ENCODE peak calls at places on chromosomes 4 and X, in ten cellular contexts. B, L, I, Y, Q, K, F, O, U and A are unnamed samples.

GRCh38 chr4:122661176-122661575 is 40.3 kb upstream of the IL21 start:
- DNase-seq in B (no peak), L (no peak), I (no peak), Y (no peak), Q (no peak), K (no peak), F (no peak), O (no peak), U (no peak), A (no peak)

GRCh38 chr4:52780627-52781354 is 29.6 kb upstream of the ERVMER34-1 start:
- DNase-seq in B (no peak), L (peak), I (no peak), Y (no peak), Q (no peak), K (peak), F (no peak), O (peak), U (no peak), A (no peak)

GRCh38 chr4:67762091-67762490 is 7.9 kb upstream of the GNRHR start:
- DNase-seq in B (no peak), L (no peak), I (peak), Y (no peak), Q (no peak), K (no peak), F (no peak), O (no peak), U (no peak), A (no peak)

GRCh38 chrX:10414872-10415703 is 205.3 kb downstream of the MID1 start:
- DNase-seq in B (no peak), L (no peak), I (no peak), Y (no peak), Q (no peak), K (no peak), F (no peak), O (no peak), U (no peak), A (no peak)

GRCh38 chrX:4485917-4486316 is 772.5 kb upstream of the PRKX start:
- DNase-seq in B (no peak), L (no peak), I (no peak), Y (no peak), Q (no peak), K (no peak), F (no peak), O (no peak), U (no peak), A (no peak)

GRCh38 chrX:22237479-22237878 is 35.2 kb upstream of the CBLL2 start:
- DNase-seq in B (no peak), L (no peak), I (no peak), Y (no peak), Q (no peak), K (no peak), F (no peak), O (no peak), U (no peak), A (no peak)

GRCh38 chrX:9503261-9503660 is 38.4 kb downstream of the TBL1X start:
- DNase-seq in B (no peak), L (no peak), I (no peak), Y (no peak), Q (no peak), K (no peak), F (no peak), O (no peak), U (no peak), A (no peak)

GRCh38 chrX:149830192-149830873 is 48.6 kb downstream of the MAGEA9 start:
- DNase-seq in B (no peak), L (no peak), I (peak), Y (no peak), Q (no peak), K (no peak), F (no peak), O (no peak), U (no peak), A (no peak)

GRCh38 chr4:119489305-119489704 is 139.3 kb downstream of the PDE5A start:
- DNase-seq in B (no peak), L (no peak), I (no peak), Y (no peak), Q (no peak), K (no peak), F (no peak), O (no peak), U (no peak), A (no peak)

GRCh38 chrX:41739871-41740270 is 15.9 kb downstream of the GPR82 start:
- DNase-seq in B (no peak), L (no peak), I (no peak), Y (no peak), Q (no peak), K (no peak), F (no peak), O (no peak), U (no peak), A (no peak)

GRCh38 chr4:109432676-109433075 is 939 bp upstream of the SEC24B start:
- DNase-seq in B (no peak), L (no peak), I (no peak), Y (no peak), Q (no peak), K (peak), F (no peak), O (peak), U (no peak), A (peak)

GRCh38 chrX:124501566-124501965 is 155.2 kb downstream of the SH2D1A start:
- DNase-seq in B (no peak), L (no peak), I (no peak), Y (no peak), Q (no peak), K (no peak), F (no peak), O (no peak), U (no peak), A (no peak)

GRCh38 chr4:42454755-42455154 is 57.5 kb downstream of the SHISA3 start:
- DNase-seq in B (no peak), L (no peak), I (no peak), Y (no peak), Q (no peak), K (no peak), F (no peak), O (no peak), U (no peak), A (no peak)

GRCh38 chr4:98945297-98945850 is 16.4 kb upstream of the EIF4E start:
- DNase-seq in B (no peak), L (no peak), I (no peak), Y (no peak), Q (no peak), K (no peak), F (no peak), O (no peak), U (no peak), A (no peak)

GRCh38 chr4:17082186-17082585 is 183.7 kb upstream of the LDB2 start:
- DNase-seq in B (no peak), L (peak), I (no peak), Y (no peak), Q (no peak), K (no peak), F (no peak), O (no peak), U (no peak), A (no peak)

GRCh38 chr4:94642561-94642866 is 115.2 kb upstream of the BMPR1B start:
- DNase-seq in B (no peak), L (no peak), I (no peak), Y (no peak), Q (no peak), K (no peak), F (no peak), O (no peak), U (no peak), A (no peak)

GRCh38 chr4:26032572-26033320 is 118.7 kb downstream of the SMIM20 start:
- DNase-seq in B (no peak), L (no peak), I (no peak), Y (no peak), Q (no peak), K (no peak), F (peak), O (no peak), U (no peak), A (no peak)

GRCh38 chrX:10098235-10098819 is 58.4 kb upstream of the CLCN4 start:
- DNase-seq in B (no peak), L (no peak), I (peak), Y (no peak), Q (no peak), K (no peak), F (no peak), O (no peak), U (no peak), A (no peak)

GRCh38 chrX:102968216-102968615 is 31.1 kb downstream of the RAB40AL start:
- DNase-seq in B (no peak), L (no peak), I (no peak), Y (no peak), Q (no peak), K (no peak), F (no peak), O (no peak), U (no peak), A (no peak)

GRCh38 chrX:110133735-110134370 is 130.9 kb downstream of the TMEM164 start:
- DNase-seq in B (no peak), L (no peak), I (no peak), Y (no peak), Q (no peak), K (no peak), F (no peak), O (no peak), U (no peak), A (no peak)

GRCh38 chr4:73704314-73705055 is 35.9 kb upstream of the CXCL8 start:
- DNase-seq in B (peak), L (no peak), I (no peak), Y (peak), Q (no peak), K (peak), F (peak), O (peak), U (no peak), A (peak)

GRCh38 chr4:960736-961650 is 12.4 kb downstream of the DGKQ start:
- DNase-seq in B (no peak), L (no peak), I (no peak), Y (no peak), Q (no peak), K (no peak), F (no peak), O (no peak), U (no peak), A (no peak)

GRCh38 chr4:168832746-168833575 is 177.1 kb downstream of the CBR4 start:
- DNase-seq in B (no peak), L (no peak), I (no peak), Y (peak), Q (peak), K (no peak), F (peak), O (no peak), U (peak), A (no peak)

GRCh38 chr4:8783736-8784135 is 87.9 kb downstream of the HMX1 start:
- DNase-seq in B (no peak), L (no peak), I (no peak), Y (no peak), Q (no peak), K (no peak), F (no peak), O (no peak), U (no peak), A (no peak)

GRCh38 chr4:72283357-72283756 is 251.6 kb downstream of the NPFFR2 start:
- DNase-seq in B (no peak), L (no peak), I (no peak), Y (no peak), Q (no peak), K (no peak), F (no peak), O (no peak), U (no peak), A (no peak)

GRCh38 chrX:73448379-73448778 is 1.5 kb downstream of the CDX4 start:
- DNase-seq in B (no peak), L (no peak), I (no peak), Y (peak), Q (no peak), K (no peak), F (no peak), O (no peak), U (no peak), A (no peak)

GRCh38 chr4:126427781-126428360 is 1113.1 kb downstream of the FAT4 start:
- DNase-seq in B (no peak), L (no peak), I (no peak), Y (no peak), Q (no peak), K (no peak), F (no peak), O (no peak), U (no peak), A (no peak)

GRCh38 chr4:153790962-153791551 is 2.2 kb upstream of the SFRP2 start:
- DNase-seq in B (no peak), L (no peak), I (no peak), Y (peak), Q (no peak), K (no peak), F (peak), O (peak), U (peak), A (peak)

GRCh38 chr4:145944886-145945285 is 6.3 kb upstream of the ZNF827 start:
- DNase-seq in B (no peak), L (no peak), I (no peak), Y (no peak), Q (no peak), K (no peak), F (no peak), O (no peak), U (no peak), A (no peak)

GRCh38 chr4:88159137-88159725 is 792 bp upstream of the ABCG2 start:
- DNase-seq in B (no peak), L (no peak), I (no peak), Y (peak), Q (no peak), K (no peak), F (no peak), O (peak), U (no peak), A (no peak)

GRCh38 chr4:140004580-140005314 is 149.2 kb downstream of the MAML3 start:
- DNase-seq in B (no peak), L (no peak), I (no peak), Y (peak), Q (peak), K (no peak), F (no peak), O (no peak), U (peak), A (no peak)

GRCh38 chr4:140243345-140243753 is 89.4 kb upstream of the MAML3 start:
- DNase-seq in B (no peak), L (no peak), I (peak), Y (peak), Q (no peak), K (no peak), F (no peak), O (no peak), U (no peak), A (no peak)

GRCh38 chr4:126961661-126962060 is 671.1 kb upstream of the INTU start:
- DNase-seq in B (no peak), L (no peak), I (no peak), Y (no peak), Q (no peak), K (no peak), F (no peak), O (no peak), U (no peak), A (no peak)

GRCh38 chr4:154039435-154040061 is 250.7 kb upstream of the SFRP2 start:
- DNase-seq in B (no peak), L (no peak), I (no peak), Y (no peak), Q (no peak), K (no peak), F (no peak), O (no peak), U (no peak), A (no peak)

GRCh38 chrX:101550825-101551767 is 749 bp downstream of the ARMCX1 start:
- DNase-seq in B (no peak), L (no peak), I (no peak), Y (peak), Q (no peak), K (peak), F (peak), O (no peak), U (peak), A (peak)

GRCh38 chr4:47118192-47118879 is 87.0 kb downstream of the GABRB1 start:
- DNase-seq in B (no peak), L (no peak), I (no peak), Y (no peak), Q (no peak), K (no peak), F (no peak), O (no peak), U (no peak), A (no peak)

DNA sequence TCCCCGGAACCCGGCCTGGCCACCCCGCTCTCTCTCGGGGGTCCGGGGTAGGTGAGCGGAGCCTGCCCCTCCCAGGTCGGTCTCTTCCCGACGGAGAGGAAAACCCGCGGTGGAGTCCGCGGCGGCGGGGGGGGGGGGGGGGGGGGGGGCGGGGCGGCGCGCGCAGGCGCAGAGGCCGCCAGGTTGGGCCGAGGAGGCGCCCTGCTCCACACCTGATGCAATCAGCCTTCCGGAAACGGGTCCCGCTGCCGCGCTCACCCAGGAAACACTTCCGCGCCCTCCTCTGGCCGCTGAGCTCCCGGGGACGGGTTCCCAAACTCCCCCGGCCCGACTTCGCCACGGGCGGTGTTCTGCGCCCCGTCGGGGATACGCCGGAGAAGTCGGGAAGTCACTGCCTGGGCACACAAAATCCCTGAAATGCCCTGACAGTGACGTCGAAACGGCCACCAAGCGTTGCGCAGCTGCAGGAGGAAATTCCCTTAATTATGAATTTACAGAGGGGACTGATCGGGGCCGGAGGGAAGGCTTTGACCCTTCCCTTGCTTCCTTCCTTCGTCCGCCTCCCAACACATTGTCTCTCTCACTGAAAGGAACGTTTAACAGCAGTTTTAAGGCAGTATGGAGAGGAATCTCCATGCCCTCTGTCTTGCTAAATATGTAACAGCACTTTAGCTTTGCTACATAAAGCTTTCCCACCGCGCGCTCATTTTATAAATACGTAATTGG is 2.1 kb upstream of the APBB2 start:
- DNase-seq in B (no peak), L (peak), I (peak), Y (peak), Q (peak), K (peak), F (peak), O (peak), U (peak), A (peak)
- TF ChIP-seq POLR2A in B (no peak), L (no peak), I (peak), Y (peak), Q (peak), K (no peak), F (no peak), O (peak), U (peak), A (no peak)

DNA sequence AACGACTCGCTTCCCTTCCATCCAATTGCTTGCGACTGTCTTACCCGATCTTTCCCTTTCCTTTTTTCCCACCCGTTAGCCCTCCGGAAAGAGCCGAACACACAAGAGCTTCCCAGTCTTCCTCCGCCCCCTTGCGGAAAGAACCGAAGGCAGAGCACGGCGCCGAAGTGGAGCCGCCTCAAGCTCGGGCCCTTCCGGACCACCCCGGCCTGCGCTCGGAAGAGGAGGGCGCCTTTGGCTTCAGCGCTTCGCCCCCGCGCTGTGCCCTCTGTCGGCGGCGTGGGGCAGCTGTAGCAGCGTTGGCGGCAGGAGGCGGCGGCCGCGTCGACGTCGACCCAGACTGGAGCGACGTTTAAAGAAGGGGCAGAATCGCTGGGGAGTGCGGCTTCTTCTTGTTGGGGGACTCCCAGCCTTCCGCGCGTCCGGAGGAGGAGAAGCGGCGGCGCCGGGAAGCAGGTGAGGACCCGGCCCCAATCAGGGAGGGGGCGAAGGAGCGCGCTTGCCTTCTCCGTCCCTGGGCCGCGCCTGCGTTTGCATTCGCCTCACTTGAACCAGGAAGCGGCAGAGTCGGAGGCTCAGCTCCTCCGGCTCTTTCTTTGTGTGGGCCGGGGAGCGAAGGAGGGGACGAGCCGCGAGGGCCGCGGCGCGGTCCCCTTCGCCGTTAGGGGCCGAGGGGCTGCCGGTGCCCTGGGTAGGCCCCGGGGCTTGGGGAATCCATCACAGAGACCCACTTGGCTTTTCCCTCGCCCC is at the start of gene ZBTB33:
- DNase-seq in B (peak), L (peak), I (peak), Y (peak), Q (peak), K (peak), F (peak), O (peak), U (peak), A (peak)
- TF ChIP-seq POLR2A in B (no peak), L (peak), I (peak), Y (peak), Q (peak), K (peak), F (no peak), O (peak), U (peak), A (peak)

GRCh38 chr4:10111067-10111801 is 5.4 kb downstream of the WDR1 start:
- DNase-seq in B (no peak), L (no peak), I (no peak), Y (no peak), Q (no peak), K (no peak), F (no peak), O (no peak), U (no peak), A (no peak)

GRCh38 chr4:10107111-10108091 is 9.2 kb downstream of the WDR1 start:
- DNase-seq in B (no peak), L (no peak), I (no peak), Y (no peak), Q (no peak), K (no peak), F (no peak), O (no peak), U (no peak), A (no peak)

GRCh38 chr4:10109995-10110670 is 6.5 kb downstream of the WDR1 start:
- DNase-seq in B (no peak), L (no peak), I (no peak), Y (no peak), Q (no peak), K (no peak), F (no peak), O (no peak), U (no peak), A (no peak)

GRCh38 chr4:10108391-10108790 is 8.2 kb downstream of the WDR1 start:
- DNase-seq in B (no peak), L (no peak), I (no peak), Y (no peak), Q (no peak), K (no peak), F (no peak), O (no peak), U (no peak), A (no peak)

GRCh38 chr4:10108818-10109783 is 7.5 kb downstream of the WDR1 start:
- DNase-seq in B (no peak), L (no peak), I (no peak), Y (no peak), Q (no peak), K (no peak), F (no peak), O (no peak), U (no peak), A (no peak)
- TF ChIP-seq POLR2A in B (no peak), L (no peak), I (peak), Y (no peak), Q (no peak), K (no peak), F (no peak), O (no peak), U (no peak), A (no peak)

GRCh38 chrX:71622347-71623104 is 4.2 kb upstream of the CXCR3 start:
- DNase-seq in B (no peak), L (no peak), I (peak), Y (peak), Q (peak), K (peak), F (peak), O (peak), U (peak), A (peak)
- TF ChIP-seq POLR2A in B (no peak), L (no peak), I (no peak), Y (no peak), Q (no peak), K (no peak), F (no peak), O (no peak), U (no peak), A (no peak)